ENCODE peak calls at places on chromosome 2, in seven cellular contexts. D is astrocyte; R is CD8-positive, alpha-beta T cell; V is lung; W is A549; P is IMR-90; O is neural progenitor cell. Q is an unnamed sample.

GRCh38 chr2:7437122-7437521 is 519.9 kb downstream of the RNF144A start:
- DNase-seq in D (no peak), R (no peak), V (no peak), W (no peak), P (no peak), O (no peak), Q (no peak)

GRCh38 chr2:29066271-29066860 is 8.0 kb downstream of the PCARE start:
- DNase-seq in D (peak; percentile 27), R (no peak), V (no peak), W (no peak), P (peak; percentile 68), O (no peak), Q (no peak)

GRCh38 chr2:95022309-95023221 is 2.9 kb upstream of the MAL start:
- DNase-seq in D (peak; percentile 6), R (peak; percentile 76), V (peak; percentile 76), W (peak; percentile 67), P (peak; percentile 54), O (peak; percentile 30), Q (no peak)

GRCh38 chr2:207813942-207814341 is 44.2 kb upstream of the FZD5 start:
- DNase-seq in D (no peak), R (no peak), V (no peak), W (no peak), P (no peak), O (peak; percentile 46), Q (no peak)

GRCh38 chr2:43136011-43136799 is 90.2 kb downstream of the ZFP36L2 start:
- DNase-seq in D (no peak), R (no peak), V (no peak), W (no peak), P (no peak), O (no peak), Q (no peak)

GRCh38 chr2:74516070-74516633 is 1.9 kb downstream of the TLX2 start:
- DNase-seq in D (no peak), R (peak; percentile 59), V (peak; percentile 68), W (no peak), P (peak; percentile 11), O (peak; percentile 82), Q (no peak)

GRCh38 chr2:61877571-61878245 is 10.7 kb downstream of the CCT4 start:
- DNase-seq in D (no peak), R (no peak), V (no peak), W (no peak), P (no peak), O (no peak), Q (no peak)

GRCh38 chr2:175414872-175415487 is 233.5 kb upstream of the ATP5MC3 start:
- DNase-seq in D (peak; percentile 31), R (no peak), V (peak; percentile 58), W (peak; percentile 48), P (peak; percentile 54), O (peak; percentile 72), Q (no peak)

GRCh38 chr2:174750923-174751441 is 13.3 kb downstream of the CHRNA1 start:
- DNase-seq in D (no peak), R (no peak), V (no peak), W (no peak), P (no peak), O (no peak), Q (no peak)

GRCh38 chr2:193518061-193518817 is 1323.5 kb upstream of the TMEFF2 start:
- DNase-seq in D (peak; percentile 92), R (no peak), V (no peak), W (peak; percentile 5), P (peak; percentile 27), O (no peak), Q (no peak)

GRCh38 chr2:159156834-159157233 is 129.7 kb downstream of the WDSUB1 start:
- DNase-seq in D (no peak), R (no peak), V (peak; percentile 43), W (no peak), P (no peak), O (no peak), Q (no peak)

GRCh38 chr2:17672583-17673317 is 80.9 kb downstream of the SMC6 start:
- DNase-seq in D (peak; percentile 79), R (no peak), V (no peak), W (peak; percentile 7), P (peak; percentile 79), O (no peak), Q (no peak)

GRCh38 chr2:184367211-184367610 is 231.1 kb upstream of the ZNF804A start:
- DNase-seq in D (no peak), R (no peak), V (no peak), W (no peak), P (no peak), O (no peak), Q (no peak)

GRCh38 chr2:34907812-34908211 is 1308.7 kb upstream of the FAM98A start:
- DNase-seq in D (no peak), R (no peak), V (no peak), W (no peak), P (no peak), O (no peak), Q (no peak)
- TF ChIP-seq CTCF in D (no peak), R (no peak), V (no peak), W (no peak), P (no peak), O (peak; percentile 36), Q (no peak)

GRCh38 chr2:78993518-78994148 is 31.9 kb upstream of the REG3G start:
- DNase-seq in D (no peak), R (no peak), V (no peak), W (no peak), P (no peak), O (no peak), Q (no peak)

GRCh38 chr2:78994789-78995188 is 30.7 kb upstream of the REG3G start:
- DNase-seq in D (no peak), R (no peak), V (no peak), W (no peak), P (no peak), O (no peak), Q (no peak)

GRCh38 chr2:78992807-78993517 is 32.5 kb upstream of the REG3G start:
- DNase-seq in D (no peak), R (no peak), V (no peak), W (no peak), P (no peak), O (peak; percentile 59), Q (no peak)

GRCh38 chr2:78992451-78992806 is 33.1 kb upstream of the REG3G start:
- DNase-seq in D (no peak), R (no peak), V (no peak), W (peak; percentile 11), P (no peak), O (peak; percentile 66), Q (no peak)
- TF ChIP-seq CTCF in D (peak; percentile 29), R (no peak), V (no peak), W (peak; percentile 22), P (peak; percentile 18), O (peak; percentile 68), Q (peak; percentile 40)

DNA sequence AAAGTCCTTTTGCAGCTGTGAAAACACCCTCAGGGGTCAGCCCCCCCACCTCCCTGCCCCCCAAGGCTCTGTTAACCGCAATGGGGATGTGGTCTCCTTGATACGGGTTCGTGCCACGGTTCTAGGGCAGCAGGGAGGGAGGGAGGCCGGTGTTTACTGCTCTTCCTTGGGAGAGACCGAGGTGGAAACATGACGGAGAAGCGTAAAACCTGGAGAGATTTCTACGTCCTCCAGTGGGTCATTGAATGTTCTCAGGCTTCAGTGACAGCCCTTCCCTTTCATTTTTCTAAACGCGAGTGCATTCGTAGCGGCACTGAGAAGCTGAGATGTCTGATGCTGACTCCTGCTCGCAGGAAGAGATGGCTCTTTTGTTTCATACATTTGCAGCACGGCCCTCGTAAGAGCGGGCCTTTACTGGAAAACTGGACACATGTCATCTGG is 40.5 kb upstream of the HDAC4 start:
- DNase-seq in D (no peak), R (peak; percentile 20), V (no peak), W (no peak), P (no peak), O (peak; percentile 22), Q (no peak)
- TF ChIP-seq CTCF in D (no peak), R (no peak), V (no peak), W (no peak), P (no peak), O (no peak), Q (no peak)

GRCh38 chr2:178419123-178419522 is 31.9 kb downstream of the PRKRA start:
- DNase-seq in D (no peak), R (no peak), V (no peak), W (no peak), P (peak; percentile 61), O (no peak), Q (no peak)
- TF ChIP-seq CTCF in D (no peak), R (no peak), V (no peak), W (peak; percentile 44), P (peak; percentile 53), O (peak; percentile 17), Q (peak; percentile 38)

DNA sequence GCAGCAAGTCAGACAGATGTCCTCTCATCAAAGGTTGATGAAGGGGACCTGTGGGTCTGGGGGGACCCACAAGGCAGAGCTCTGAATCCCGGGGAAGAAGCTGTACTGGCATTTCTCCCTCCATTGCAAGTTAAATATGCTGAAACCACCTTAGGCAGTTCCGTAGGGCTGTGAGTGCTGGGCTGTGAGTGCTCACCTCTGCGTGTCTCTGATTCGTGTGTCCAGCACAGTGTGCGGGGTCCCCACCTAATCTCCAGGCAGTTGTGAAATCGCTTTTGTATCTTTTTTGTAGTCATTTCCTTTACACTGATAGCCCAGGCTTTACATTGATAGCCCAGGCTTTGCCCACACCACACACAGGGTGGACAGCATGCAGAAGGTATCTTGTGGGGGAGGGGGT is 80.6 kb downstream of the MAP4K4 start:
- DNase-seq in D (no peak), R (no peak), V (no peak), W (no peak), P (no peak), O (no peak), Q (no peak)
- TF ChIP-seq CTCF in D (no peak), R (no peak), V (no peak), W (no peak), P (no peak), O (no peak), Q (no peak)

GRCh38 chr2:212548459-212548815 is 9.8 kb upstream of the ERBB4 start:
- DNase-seq in D (peak; percentile 29), R (no peak), V (no peak), W (no peak), P (peak; percentile 28), O (peak; percentile 50), Q (no peak)
- TF ChIP-seq CTCF in D (peak; percentile 55), R (no peak), V (peak; percentile 8), W (peak; percentile 32), P (peak; percentile 57), O (peak; percentile 61), Q (peak; percentile 68)